ENCODE peak calls at places on chromosome 21, in eight cellular contexts. W is astrocyte; R is naive thymus-derived CD4-positive, alpha-beta T cell; I is suprapubic skin; C is transverse colon; G is OCI-LY7; L is aorta; J is psoas muscle. Y is an unnamed sample.
A peak's percentile ranks its signal among the peaks of the same experiment; 100 is the strongest.

GRCh38 chr21:38266732-38267131 is 9.9 kb downstream of the KCNJ15 start:
- DNase-seq in C (no peak), I (no peak), W (peak; percentile 64), J (no peak), G (no peak), L (no peak), R (no peak), Y (no peak)

GRCh38 chr21:17416139-17416538 is 96.7 kb upstream of the CXADR start:
- DNase-seq in C (no peak), R (no peak), J (no peak), L (no peak), G (no peak), I (no peak), W (peak; percentile 56), Y (no peak)

GRCh38 chr21:42524341-42525227 is 10.9 kb downstream of the SLC37A1 start:
- DNase-seq in R (no peak), I (peak; percentile 84), J (peak; percentile 86), G (peak; percentile 85), C (peak; percentile 81), W (peak; percentile 56), L (peak; percentile 88), Y (peak; percentile 30)

GRCh38 chr21:38343691-38344090 is 86.9 kb downstream of the KCNJ15 start:
- DNase-seq in I (no peak), R (no peak), C (no peak), J (no peak), W (peak; percentile 79), L (peak; percentile 87), G (no peak), Y (no peak)

GRCh38 chr21:29434081-29434480 is 135.4 kb downstream of the BACH1 start:
- DNase-seq in W (no peak), C (no peak), I (no peak), L (no peak), G (no peak), R (no peak), J (no peak), Y (no peak)

GRCh38 chr21:32599146-32599925 is 12.8 kb downstream of the CFAP298 start:
- DNase-seq in L (no peak), J (no peak), G (peak; percentile 40), C (no peak), R (no peak), W (no peak), I (no peak), Y (no peak)

GRCh38 chr21:26783801-26784200 is 61.4 kb downstream of the ADAMTS1 start:
- DNase-seq in I (no peak), W (no peak), J (no peak), C (no peak), R (no peak), G (no peak), L (no peak), Y (no peak)

GRCh38 chr21:31898898-31899630 is 26.2 kb downstream of the HUNK start:
- DNase-seq in W (no peak), I (peak; percentile 38), L (no peak), G (no peak), C (no peak), R (peak; percentile 8), J (no peak), Y (no peak)

GRCh38 chr21:20783611-20784010 is 214.6 kb upstream of the NCAM2 start:
- DNase-seq in G (no peak), R (no peak), I (no peak), J (no peak), C (no peak), L (no peak), W (no peak), Y (no peak)

DNA sequence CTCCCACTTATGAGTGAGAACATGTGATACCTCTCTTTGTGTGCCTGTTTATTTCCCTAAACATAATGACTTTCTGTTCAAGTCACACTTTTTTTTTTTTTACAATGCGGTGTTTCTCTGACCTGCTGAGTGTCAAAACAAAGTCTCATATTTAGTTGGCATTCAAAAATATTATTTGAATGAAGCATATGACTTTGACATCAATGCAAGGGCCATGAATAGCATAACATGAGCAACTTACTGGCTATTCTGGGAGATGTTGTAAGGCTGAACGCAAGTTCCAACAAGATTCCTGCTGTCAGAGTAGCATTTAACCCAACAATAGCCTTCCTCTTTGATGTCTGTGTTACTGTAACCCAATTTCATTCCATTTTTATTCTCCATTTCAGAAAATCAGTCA is 2.0 kb upstream of the KRTAP19-1 start:
- DNase-seq in R (no peak), W (no peak), I (no peak), J (no peak), L (no peak), C (no peak), G (no peak), Y (no peak)
- H3K9me3 ChIP-seq in R (no peaks in the 10 kb centered on the region), W (peaks cover 5% of the 10 kb centered on the region), I (peaks cover 7% of the 10 kb centered on the region), J (no peaks in the 10 kb centered on the region), L (peaks cover 3% of the 10 kb centered on the region), C (no peaks in the 10 kb centered on the region), G (peaks cover 8% of the 10 kb centered on the region), Y (no peaks in the 10 kb centered on the region)

GRCh38 chr21:34022557-34023335 is 50.6 kb upstream of the MRPS6 start:
- DNase-seq in W (no peak), C (no peak), R (no peak), L (no peak), G (peak; percentile 46), J (no peak), I (no peak), Y (no peak)

GRCh38 chr21:34023691-34024381 is 49.5 kb upstream of the MRPS6 start:
- DNase-seq in W (no peak), G (no peak), L (no peak), J (no peak), I (no peak), C (no peak), R (no peak), Y (no peak)

GRCh38 chr21:34021726-34022125 is 51.7 kb upstream of the MRPS6 start:
- DNase-seq in J (no peak), L (no peak), C (no peak), I (no peak), R (no peak), G (no peak), W (peak; percentile 48), Y (no peak)

GRCh38 chr21:34020934-34021553 is 52.3 kb upstream of the MRPS6 start:
- DNase-seq in R (no peak), C (no peak), L (no peak), W (peak; percentile 52), I (no peak), J (no peak), G (no peak), Y (peak; percentile 31)

DNA sequence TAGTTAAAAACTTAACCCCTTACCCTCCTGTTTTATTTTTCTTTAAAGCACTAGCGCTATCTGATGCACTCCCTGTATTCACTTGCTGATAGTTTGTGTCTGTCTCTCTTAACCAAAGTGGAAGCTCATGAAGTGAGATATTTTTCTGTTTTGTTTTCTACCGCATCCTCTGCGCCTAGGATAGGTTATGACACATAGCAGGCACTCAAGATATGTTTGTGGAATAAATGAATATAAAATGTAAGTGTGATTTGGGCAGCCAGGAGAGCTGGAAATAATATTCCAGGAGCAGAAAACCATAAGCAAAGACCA is 49.0 kb upstream of the MRPS6 start:
- DNase-seq in J (no peak), R (no peak), C (no peak), G (no peak), I (no peak), L (no peak), W (no peak), Y (no peak)
- H3K4me1 ChIP-seq in J (no peaks in the 10 kb centered on the region), R (peaks cover 12% of the 10 kb centered on the region), C (no peaks in the 10 kb centered on the region), G (peaks cover 46% of the 10 kb centered on the region), I (peaks cover 7% of the 10 kb centered on the region), L (no peaks in the 10 kb centered on the region), W (no peaks in the 10 kb centered on the region), Y (peaks cover 24% of the 10 kb centered on the region)

GRCh38 chr21:15729674-15730483 is at the start of gene USP25:
- DNase-seq in G (peak; percentile 79), C (peak; percentile 95), J (peak; percentile 97), W (peak; percentile 48), I (peak; percentile 95), R (peak; percentile 82), L (peak; percentile 97), Y (peak; percentile 93)

GRCh38 chr21:15732996-15733329 is 3.2 kb downstream of the USP25 start:
- DNase-seq in L (no peak), I (no peak), J (no peak), C (no peak), R (no peak), W (no peak), G (no peak), Y (no peak)

GRCh38 chr21:15730484-15731242 is 881 bp downstream of the USP25 start:
- DNase-seq in I (no peak), J (peak; percentile 77), L (no peak), W (no peak), R (no peak), C (no peak), G (peak; percentile 28), Y (no peak)

GRCh38 chr21:15732290-15732995 is 2.7 kb downstream of the USP25 start:
- DNase-seq in C (no peak), L (no peak), I (no peak), W (no peak), R (peak; percentile 66), J (no peak), G (peak; percentile 76), Y (peak; percentile 30)

GRCh38 chr21:15731243-15731613 is 1.4 kb downstream of the USP25 start:
- DNase-seq in R (no peak), I (no peak), L (no peak), W (no peak), C (no peak), J (no peak), G (peak; percentile 13), Y (no peak)
- H3K27ac ChIP-seq in R (peak overlapping the region; percentile 83), I (no peak overlapping the region), L (no peak overlapping the region), W (no peak overlapping the region), C (peak overlapping the region; percentile 96), J (peak overlapping the region; percentile 97), G (peak overlapping the region; percentile 49), Y (peak overlapping the region; percentile 67)

DNA sequence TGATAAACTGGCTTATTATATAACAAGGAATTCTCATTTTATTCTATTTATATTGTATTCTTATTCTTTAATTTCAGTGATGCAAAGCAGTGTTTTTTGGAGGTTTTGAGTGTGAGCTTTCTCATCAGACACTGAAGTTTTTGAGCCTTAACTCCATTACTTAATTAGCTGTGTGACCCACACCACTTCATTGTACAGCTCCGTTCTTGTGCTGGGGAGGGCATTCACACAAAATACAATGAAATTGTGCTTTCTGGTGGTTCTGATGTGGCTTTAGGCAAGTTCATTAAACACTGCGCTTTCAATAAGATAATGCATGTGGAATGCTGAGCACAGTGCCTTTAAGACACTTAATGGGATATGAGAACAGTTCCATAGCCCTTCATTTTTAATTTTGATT is 102.7 kb upstream of the TPTE start:
- DNase-seq in W (no peak), L (no peak), I (no peak), C (no peak), J (no peak), G (no peak), R (no peak), Y (no peak)
- H3K9me3 ChIP-seq in W (peaks cover 34% of the 10 kb centered on the region), L (no peaks in the 10 kb centered on the region), I (peaks cover 32% of the 10 kb centered on the region), C (peaks cover 42% of the 10 kb centered on the region), J (peaks cover 7% of the 10 kb centered on the region), G (peaks cover 53% of the 10 kb centered on the region), R (peaks cover 4% of the 10 kb centered on the region), Y (peaks cover 5% of the 10 kb centered on the region)